ENCODE peak calls at places on chromosome 12, in four cellular contexts. Z is activated CD4-positive, alpha-beta T cell treated with anti-CD3 and anti-CD28 coated beads, Interleukin-2, amount 50 U/mL, for 1 hour; L is EH; N is T-helper 1 cell. I is an unnamed sample.

GRCh38 chr12:108613548-108613947 is 15.7 kb upstream of the TMEM119 start:
- DNase-seq in L (no peak), Z (no peak), N (no peak), I (no peak)

GRCh38 chr12:8078400-8078799 is 3.7 kb upstream of the NECAP1 start:
- DNase-seq in Z (peak; percentile 62), N (peak; percentile 55), L (peak; percentile 68), I (peak; percentile 48)

GRCh38 chr12:50066402-50066801 is 9.0 kb downstream of the ASIC1 start:
- DNase-seq in Z (no peak), L (peak; percentile 98), N (no peak), I (no peak)

GRCh38 chr12:89708793-89709156 is at the start of gene ATP2B1:
- DNase-seq in L (peak; percentile 90), Z (peak; percentile 81), N (peak; percentile 76), I (peak; percentile 78)

GRCh38 chr12:46109343-46110219 is 119.2 kb upstream of the SCAF11 start:
- DNase-seq in Z (no peak), N (no peak), L (no peak), I (no peak)

GRCh38 chr12:76080017-76080728 is 4.3 kb downstream of the NAP1L1 start:
- DNase-seq in N (no peak), L (peak; percentile 48), Z (no peak), I (no peak)

GRCh38 chr12:68450947-68451260 is 118.7 kb upstream of the MDM1 start:
- DNase-seq in N (no peak), Z (no peak), L (no peak), I (no peak)

GRCh38 chr12:21566223-21566906 is 38.3 kb downstream of the GYS2 start:
- DNase-seq in L (no peak), N (no peak), Z (no peak), I (no peak)